ENCODE peak calls at places on chromosome 21, in eight cellular contexts. One of them, this sample, is unnamed.

GRCh38 chr21:37937668-37938067 is 21.4 kb upstream of the KCNJ6 start:
- DNase-seq in GM23338: no peak
- DNase-seq in EH: no peak
- DNase-seq in immature natural killer cell: no peak
- DNase-seq in activated CD4-positive, alpha-beta T cell treated with anti-CD3 and anti-CD28 coated beads for 24 hours: no peak
- DNase-seq in stimulated activated CD4-positive, alpha-beta T cell treated with anti-CD3 and anti-CD28 coated beads, Interleukin-15, amount 100 ng/mL, for 24 hours: no peak
- DNase-seq in activated naive CD8-positive, alpha-beta T cell treated with anti-CD3 and anti-CD28 coated beads for 36 hours: no peak
- DNase-seq in hepatocyte: no peak
- DNase-seq in this sample: no peak

GRCh38 chr21:38913120-38913975 is 107.6 kb downstream of the ETS2 start:
- DNase-seq in GM23338: peak
- DNase-seq in EH: peak
- DNase-seq in immature natural killer cell: no peak
- DNase-seq in activated CD4-positive, alpha-beta T cell treated with anti-CD3 and anti-CD28 coated beads for 24 hours: no peak
- DNase-seq in stimulated activated CD4-positive, alpha-beta T cell treated with anti-CD3 and anti-CD28 coated beads, Interleukin-15, amount 100 ng/mL, for 24 hours: peak
- DNase-seq in activated naive CD8-positive, alpha-beta T cell treated with anti-CD3 and anti-CD28 coated beads for 36 hours: no peak
- DNase-seq in hepatocyte: peak
- DNase-seq in this sample: peak

GRCh38 chr21:46084709-46085108 is 13.2 kb upstream of the COL6A2 start:
- DNase-seq in GM23338: no peak
- DNase-seq in EH: no peak
- DNase-seq in immature natural killer cell: no peak
- DNase-seq in activated CD4-positive, alpha-beta T cell treated with anti-CD3 and anti-CD28 coated beads for 24 hours: no peak
- DNase-seq in stimulated activated CD4-positive, alpha-beta T cell treated with anti-CD3 and anti-CD28 coated beads, Interleukin-15, amount 100 ng/mL, for 24 hours: no peak
- DNase-seq in activated naive CD8-positive, alpha-beta T cell treated with anti-CD3 and anti-CD28 coated beads for 36 hours: no peak
- DNase-seq in hepatocyte: no peak
- DNase-seq in this sample: no peak

GRCh38 chr21:15000076-15000475 is 64.7 kb downstream of the NRIP1 start:
- DNase-seq in GM23338: no peak
- DNase-seq in EH: peak
- DNase-seq in immature natural killer cell: no peak
- DNase-seq in activated CD4-positive, alpha-beta T cell treated with anti-CD3 and anti-CD28 coated beads for 24 hours: no peak
- DNase-seq in stimulated activated CD4-positive, alpha-beta T cell treated with anti-CD3 and anti-CD28 coated beads, Interleukin-15, amount 100 ng/mL, for 24 hours: no peak
- DNase-seq in activated naive CD8-positive, alpha-beta T cell treated with anti-CD3 and anti-CD28 coated beads for 36 hours: no peak
- DNase-seq in hepatocyte: no peak
- DNase-seq in this sample: no peak

GRCh38 chr21:33205476-33205875 is 24.3 kb upstream of the IFNAR2 start:
- DNase-seq in GM23338: no peak
- DNase-seq in EH: no peak
- DNase-seq in immature natural killer cell: peak
- DNase-seq in activated CD4-positive, alpha-beta T cell treated with anti-CD3 and anti-CD28 coated beads for 24 hours: no peak
- DNase-seq in stimulated activated CD4-positive, alpha-beta T cell treated with anti-CD3 and anti-CD28 coated beads, Interleukin-15, amount 100 ng/mL, for 24 hours: no peak
- DNase-seq in activated naive CD8-positive, alpha-beta T cell treated with anti-CD3 and anti-CD28 coated beads for 36 hours: no peak
- DNase-seq in hepatocyte: no peak
- DNase-seq in this sample: no peak

GRCh38 chr21:44505673-44506278 is 34.2 kb downstream of the KRTAP10-1 start:
- DNase-seq in GM23338: no peak
- DNase-seq in EH: no peak
- DNase-seq in immature natural killer cell: no peak
- DNase-seq in activated CD4-positive, alpha-beta T cell treated with anti-CD3 and anti-CD28 coated beads for 24 hours: no peak
- DNase-seq in stimulated activated CD4-positive, alpha-beta T cell treated with anti-CD3 and anti-CD28 coated beads, Interleukin-15, amount 100 ng/mL, for 24 hours: no peak
- DNase-seq in activated naive CD8-positive, alpha-beta T cell treated with anti-CD3 and anti-CD28 coated beads for 36 hours: no peak
- DNase-seq in hepatocyte: peak
- DNase-seq in this sample: no peak

GRCh38 chr21:22536511-22536910 is 1538.3 kb downstream of the NCAM2 start:
- DNase-seq in GM23338: no peak
- DNase-seq in EH: no peak
- DNase-seq in immature natural killer cell: no peak
- DNase-seq in activated CD4-positive, alpha-beta T cell treated with anti-CD3 and anti-CD28 coated beads for 24 hours: no peak
- DNase-seq in stimulated activated CD4-positive, alpha-beta T cell treated with anti-CD3 and anti-CD28 coated beads, Interleukin-15, amount 100 ng/mL, for 24 hours: no peak
- DNase-seq in activated naive CD8-positive, alpha-beta T cell treated with anti-CD3 and anti-CD28 coated beads for 36 hours: no peak
- DNase-seq in hepatocyte: peak
- DNase-seq in this sample: no peak

GRCh38 chr21:42496839-42497202 is 797 bp upstream of the RSPH1 start:
- DNase-seq in GM23338: peak
- DNase-seq in EH: no peak
- DNase-seq in immature natural killer cell: no peak
- DNase-seq in activated CD4-positive, alpha-beta T cell treated with anti-CD3 and anti-CD28 coated beads for 24 hours: no peak
- DNase-seq in stimulated activated CD4-positive, alpha-beta T cell treated with anti-CD3 and anti-CD28 coated beads, Interleukin-15, amount 100 ng/mL, for 24 hours: no peak
- DNase-seq in activated naive CD8-positive, alpha-beta T cell treated with anti-CD3 and anti-CD28 coated beads for 36 hours: no peak
- DNase-seq in hepatocyte: peak
- DNase-seq in this sample: no peak